ENCODE peak calls at places on chromosome 14, in eight cellular contexts. O is SK-N-SH, V is A549, T is PC-9, U is fibroblast of lung, D is stomach, B is Peyer's patch, A is foreskin keratinocyte. N is an unnamed sample.

GRCh38 chr14:30227871-30228270 is 300.2 kb upstream of the PRKD1 start:
- DNase-seq in A (peak; percentile 21), O (no peak), V (no peak), D (no peak), U (peak; percentile 68), T (peak; percentile 48), B (no peak), N (no peak)

GRCh38 chr14:85479306-85479705 is 50.6 kb upstream of the FLRT2 start:
- DNase-seq in B (no peak), A (no peak), D (no peak), O (no peak), T (no peak), V (no peak), U (no peak), N (no peak)

GRCh38 chr14:55877942-55878341 is 240.3 kb upstream of the PELI2 start:
- DNase-seq in U (peak; percentile 32), O (no peak), A (no peak), D (no peak), B (no peak), T (no peak), V (no peak), N (no peak)

GRCh38 chr14:91470216-91470615 is 39.9 kb downstream of the PPP4R3A start:
- DNase-seq in B (no peak), O (no peak), D (no peak), U (no peak), T (no peak), V (no peak), A (no peak), N (no peak)

GRCh38 chr14:54691525-54692260 is 124.8 kb downstream of the SAMD4A start:
- DNase-seq in A (no peak), V (peak; percentile 59), T (peak; percentile 49), O (peak; percentile 62), U (peak; percentile 58), B (peak; percentile 66), D (peak; percentile 79), N (no peak)

GRCh38 chr14:31206536-31207286 is 882 bp downstream of the HECTD1 start:
- DNase-seq in D (peak; percentile 50), B (peak; percentile 75), V (no peak), A (no peak), U (peak; percentile 39), T (no peak), O (peak; percentile 66), N (no peak)

GRCh38 chr14:99802301-99803105 is 9.3 kb downstream of the EML1 start:
- DNase-seq in D (no peak), B (no peak), V (no peak), T (no peak), A (no peak), U (no peak), O (no peak), N (no peak)

GRCh38 chr14:99538275-99538674 is 57.1 kb downstream of the CCNK start:
- DNase-seq in T (no peak), B (no peak), U (peak; percentile 56), A (no peak), D (no peak), O (peak; percentile 65), V (peak; percentile 38), N (no peak)

GRCh38 chr14:51828017-51828797 is 32.2 kb upstream of the GNG2 start:
- DNase-seq in V (peak; percentile 33), D (peak; percentile 34), A (peak; percentile 58), B (no peak), T (peak; percentile 84), O (no peak), U (peak; percentile 72), N (peak; percentile 54)

GRCh38 chr14:70670992-70671651 is 29.4 kb downstream of the TTC9 start:
- DNase-seq in T (no peak), A (no peak), V (no peak), O (no peak), D (no peak), B (no peak), U (peak; percentile 47), N (no peak)

GRCh38 chr14:99122521-99123125 is 149.4 kb downstream of the BCL11B start:
- DNase-seq in D (no peak), U (no peak), B (no peak), V (no peak), O (no peak), A (no peak), T (no peak), N (no peak)

GRCh38 chr14:98503086-98503815 is 768.7 kb downstream of the BCL11B start:
- DNase-seq in O (no peak), U (no peak), A (peak; percentile 77), T (no peak), D (no peak), V (no peak), B (no peak), N (peak; percentile 46)

GRCh38 chr14:100653409-100653808 is 66.2 kb upstream of the BEGAIN start:
- DNase-seq in B (no peak), A (no peak), O (peak; percentile 70), V (no peak), D (no peak), U (no peak), T (no peak), N (no peak)

GRCh38 chr14:101895256-101895655 is 69.1 kb upstream of the DYNC1H1 start:
- DNase-seq in O (no peak), V (no peak), A (no peak), D (no peak), B (no peak), U (no peak), T (no peak), N (no peak)

GRCh38 chr14:68762944-68763831 is 29.7 kb downstream of the ZFP36L1 start:
- DNase-seq in B (no peak), A (no peak), U (peak; percentile 75), V (no peak), D (peak; percentile 87), O (peak; percentile 80), T (no peak), N (no peak)

GRCh38 chr14:67583711-67584644 is 16.1 kb downstream of the PIGH start:
- DNase-seq in D (peak; percentile 42), B (no peak), T (peak; percentile 42), O (peak; percentile 80), U (peak; percentile 15), A (no peak), V (peak; percentile 81), N (no peak)

GRCh38 chr14:100374891-100375272 is 51.7 kb downstream of the SLC25A47 start:
- DNase-seq in D (no peak), B (no peak), U (no peak), T (no peak), O (no peak), A (no peak), V (no peak), N (no peak)

GRCh38 chr14:20427231-20428009 is 8.5 kb downstream of the KLHL33 start:
- DNase-seq in T (no peak), D (no peak), A (no peak), O (no peak), V (peak; percentile 25), U (peak; percentile 71), B (no peak), N (no peak)

GRCh38 chr14:71384007-71384605 is 476.8 kb downstream of the PCNX1 start:
- DNase-seq in O (no peak), D (peak; percentile 53), A (no peak), V (no peak), U (no peak), B (no peak), T (no peak), N (no peak)

GRCh38 chr14:69685217-69685616 is 73.8 kb downstream of the SUSD6 start:
- DNase-seq in U (peak; percentile 59), D (no peak), T (no peak), V (no peak), B (no peak), A (peak; percentile 96), O (no peak), N (peak; percentile 90)

GRCh38 chr14:103398427-103399195 is 13.4 kb downstream of the MARK3 start:
- DNase-seq in O (no peak), U (peak; percentile 59), T (peak; percentile 82), A (no peak), B (no peak), V (no peak), D (no peak), N (no peak)
- H3K27ac ChIP-seq in O (no peak overlapping the region), U (peak overlapping the region; percentile 1), T (peak overlapping the region; percentile 84), A (peak overlapping the region; percentile 27), B (no peak overlapping the region), V (peak overlapping the region; percentile 77), D (no peak overlapping the region), N (peak overlapping the region; percentile 71)

DNA sequence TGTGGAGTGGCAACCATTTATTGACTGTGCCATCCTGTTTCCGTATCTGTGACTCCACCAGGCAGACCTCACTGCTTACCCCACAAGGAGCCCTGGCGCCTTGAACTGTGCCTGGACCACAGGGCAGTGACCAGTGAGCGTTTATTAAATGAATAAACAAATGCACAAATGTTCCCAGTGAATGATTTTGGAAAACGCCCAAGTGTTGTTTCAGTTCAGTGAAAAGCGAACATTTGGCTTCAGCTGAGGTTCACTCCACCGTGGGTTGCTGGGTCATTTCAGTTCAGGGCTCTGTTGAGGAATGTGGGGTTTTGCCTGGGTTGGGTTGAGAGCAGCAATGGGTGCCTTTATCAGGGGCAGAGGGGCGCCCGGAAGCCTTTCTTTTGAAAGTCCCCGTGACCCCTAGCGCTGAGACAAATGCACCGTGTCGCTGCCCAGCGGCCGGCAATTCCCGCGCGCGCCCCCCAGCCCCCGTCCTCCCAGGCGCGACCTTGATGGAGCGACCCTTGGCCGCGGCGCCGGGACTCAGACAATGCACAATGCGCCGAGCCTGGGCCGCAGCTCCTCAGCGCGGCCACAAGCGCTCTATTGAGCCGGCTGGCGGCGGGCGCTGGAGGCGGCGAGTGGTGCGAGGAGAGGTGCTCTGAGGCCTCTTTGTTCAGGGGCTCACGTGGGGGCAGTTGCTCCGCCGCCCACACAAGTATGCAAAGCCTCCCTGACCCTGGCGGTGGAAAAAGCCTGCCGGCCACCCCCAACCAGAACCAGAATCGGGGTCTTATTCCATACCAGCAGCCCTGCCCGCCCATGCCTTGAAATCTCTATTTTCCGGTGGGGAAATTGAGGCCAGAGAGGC is 40.5 kb upstream of the CLMN start:
- DNase-seq in B (no peak), D (peak; percentile 38), V (no peak), A (no peak), O (no peak), T (no peak), U (peak; percentile 12), N (no peak)
- H3K27ac ChIP-seq in B (no peak overlapping the region), D (peak overlapping the region; percentile 26), V (no peak overlapping the region), A (no peak overlapping the region), O (no peak overlapping the region), T (no peak overlapping the region), U (no peak overlapping the region), N (no peak overlapping the region)

DNA sequence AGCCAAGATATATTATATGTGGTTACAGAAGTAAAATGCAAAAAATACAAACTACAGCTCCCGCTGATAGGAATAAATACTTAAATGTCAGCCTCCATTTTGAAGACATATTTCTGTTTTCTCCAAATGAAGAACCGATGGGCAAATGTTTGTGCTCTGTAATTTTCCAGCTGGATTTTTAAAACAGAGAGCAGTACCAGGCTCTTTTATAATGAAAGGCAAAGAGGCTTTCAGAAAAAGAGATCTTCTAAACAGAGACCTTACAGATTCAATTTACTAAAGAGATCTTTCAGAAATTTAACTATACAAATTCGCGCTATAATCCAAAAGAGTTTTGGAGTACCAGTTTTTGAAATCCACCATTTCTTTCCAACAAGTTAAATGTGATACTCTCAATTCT is 19.9 kb downstream of the MAP4K5 start:
- DNase-seq in D (no peak), V (no peak), B (no peak), U (no peak), A (no peak), T (no peak), O (no peak), N (no peak)
- H3K27ac ChIP-seq in D (no peak overlapping the region), V (no peak overlapping the region), B (no peak overlapping the region), U (no peak overlapping the region), A (peak overlapping the region; percentile 19), T (no peak overlapping the region), O (no peak overlapping the region), N (no peak overlapping the region)

GRCh38 chr14:46580941-46581671 is 70.5 kb downstream of the RPL10L start:
- DNase-seq in D (no peak), U (peak; percentile 53), T (no peak), O (peak; percentile 0), B (no peak), A (no peak), V (no peak), N (no peak)

GRCh38 chr14:46582826-46583225 is 68.8 kb downstream of the RPL10L start:
- DNase-seq in A (no peak), U (no peak), V (no peak), D (no peak), T (no peak), O (no peak), B (no peak), N (no peak)
- H3K27ac ChIP-seq in A (no peak overlapping the region), U (no peak overlapping the region), V (no peak overlapping the region), D (no peak overlapping the region), T (no peak overlapping the region), O (no peak overlapping the region), B (no peak overlapping the region), N (no peak overlapping the region)